ENCODE peak calls at places on chromosomes 12 and 14, in ten cellular contexts. M is mucosa of descending colon; U is IMR-90; L is CD8-positive, alpha-beta T cell; A is PC-3; R is fibroblast of the aortic adventitia; Y is heart left ventricle; T is esophagus squamous epithelium; K is cardiac muscle cell; N is left ventricle myocardium inferior. I is an unnamed sample.

GRCh38 chr14:65003394-65003793 is 16.7 kb downstream of the FNTB start:
- DNase-seq in N (no peak), A (no peak), T (no peak), K (no peak), M (no peak), L (no peak), R (peak; percentile 4), Y (no peak), U (no peak), I (no peak)

GRCh38 chr14:73462078-73462715 is 3.9 kb upstream of the NUMB start:
- DNase-seq in R (peak; percentile 87), A (no peak), M (peak; percentile 84), N (peak; percentile 50), U (peak; percentile 43), Y (peak; percentile 73), K (peak; percentile 68), T (no peak), L (no peak), I (no peak)

GRCh38 chr12:78797201-78797931 is 67.2 kb upstream of the SYT1 start:
- DNase-seq in Y (no peak), K (no peak), U (peak; percentile 78), N (no peak), M (no peak), R (peak; percentile 48), A (peak; percentile 72), T (no peak), L (no peak), I (no peak)

GRCh38 chr14:45649051-45649450 is 396.0 kb upstream of the MIS18BP1 start:
- DNase-seq in A (peak; percentile 52), N (no peak), T (no peak), K (no peak), Y (no peak), M (no peak), L (no peak), U (no peak), R (no peak), I (no peak)

GRCh38 chr12:67710582-67710981 is 62.0 kb downstream of the DYRK2 start:
- DNase-seq in R (no peak), N (no peak), U (peak; percentile 62), T (no peak), A (peak; percentile 83), M (peak; percentile 58), K (no peak), Y (no peak), L (no peak), I (no peak)

GRCh38 chr12:92384571-92384970 is 238.9 kb upstream of the BTG1 start:
- DNase-seq in A (no peak), R (no peak), K (no peak), L (no peak), M (no peak), Y (no peak), U (no peak), T (no peak), N (no peak), I (no peak)

GRCh38 chr14:105838107-105838506 is 311.7 kb downstream of the TMEM121 start:
- DNase-seq in L (no peak), U (no peak), Y (no peak), K (no peak), N (no peak), M (no peak), R (no peak), A (no peak), T (no peak), I (no peak)

GRCh38 chr12:39103552-39104165 is 198.3 kb upstream of the CPNE8 start:
- DNase-seq in M (no peak), K (peak; percentile 82), A (peak; percentile 90), Y (no peak), U (no peak), N (no peak), L (no peak), T (no peak), R (peak; percentile 76), I (no peak)

GRCh38 chr12:19002192-19002591 is 127.3 kb upstream of the PLEKHA5 start:
- DNase-seq in U (no peak), M (no peak), K (no peak), N (no peak), R (peak; percentile 64), L (no peak), T (no peak), A (no peak), Y (no peak), I (no peak)

GRCh38 chr14:99035712-99036593 is 236.0 kb downstream of the BCL11B start:
- DNase-seq in M (peak; percentile 81), L (no peak), K (peak; percentile 73), R (peak; percentile 75), N (peak; percentile 81), A (peak; percentile 53), T (peak; percentile 25), U (peak; percentile 43), Y (peak; percentile 89), I (peak; percentile 84)

GRCh38 chr12:223751-224240 is 9.8 kb upstream of the SLC6A12 start:
- DNase-seq in U (no peak), R (no peak), A (no peak), K (no peak), M (no peak), L (no peak), Y (no peak), T (no peak), N (no peak), I (no peak)

GRCh38 chr14:44316647-44317432 is 190.2 kb downstream of the FSCB start:
- DNase-seq in K (no peak), U (peak; percentile 93), Y (no peak), M (peak; percentile 31), T (no peak), L (no peak), N (no peak), A (peak; percentile 98), R (peak; percentile 93), I (no peak)

GRCh38 chr12:52216107-52216506 is 16.9 kb upstream of the KRT7 start:
- DNase-seq in L (no peak), U (peak; percentile 28), A (peak; percentile 3), Y (no peak), N (no peak), K (peak; percentile 67), R (no peak), T (no peak), M (no peak), I (no peak)

GRCh38 chr12:14393736-14394135 is 28.3 kb downstream of the ATF7IP start:
- DNase-seq in K (no peak), R (peak; percentile 50), M (no peak), U (peak; percentile 39), Y (no peak), A (no peak), N (no peak), T (no peak), L (no peak), I (no peak)
- H3K4me3 ChIP-seq in K (no peak overlapping the region), R (no peak overlapping the region), M (no peak overlapping the region), U (no peak overlapping the region), Y (no peak overlapping the region), A (no peak overlapping the region), N (peak overlapping the region; percentile 51), T (no peak overlapping the region), L (no peak overlapping the region), I (no peak overlapping the region)

DNA sequence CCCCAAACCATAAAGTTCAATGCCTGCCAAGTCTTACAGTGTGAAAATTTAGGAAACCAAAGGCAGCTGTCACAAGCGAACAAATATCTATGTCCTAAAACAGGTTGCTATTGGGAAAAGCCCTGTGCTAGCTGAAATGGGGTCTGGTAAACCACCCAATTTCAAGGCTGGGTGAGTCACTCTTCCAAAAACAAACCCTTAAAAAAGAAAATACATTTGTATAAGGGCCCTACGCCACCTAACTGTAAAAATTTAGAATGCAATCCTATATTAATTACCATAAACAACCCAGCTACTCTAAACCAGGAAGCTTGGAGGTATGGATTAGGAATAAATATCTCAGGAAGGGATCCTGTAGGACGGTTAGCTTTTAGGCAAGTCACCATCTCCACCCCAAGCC is 32.1 kb downstream of the PRMT8 start:
- DNase-seq in T (no peak), K (no peak), Y (no peak), M (no peak), R (no peak), L (no peak), N (no peak), A (peak; percentile 52), U (no peak), I (no peak)
- TF ChIP-seq CTCF in T (peak; percentile 13), K (no peak), Y (no peak), M (no peak), R (no peak), L (no peak), N (no peak), A (peak; percentile 56), U (peak; percentile 8), I (no peak)

GRCh38 chr12:89382366-89382765 is 30.1 kb upstream of the DUSP6 start:
- DNase-seq in N (no peak), U (no peak), Y (no peak), A (no peak), L (no peak), K (no peak), M (no peak), T (no peak), R (no peak), I (no peak)

GRCh38 chr12:89385965-89386537 is 33.8 kb upstream of the DUSP6 start:
- DNase-seq in N (no peak), T (no peak), L (no peak), Y (no peak), U (no peak), R (no peak), M (no peak), K (no peak), A (no peak), I (no peak)

GRCh38 chr12:89383235-89384049 is 31.1 kb upstream of the DUSP6 start:
- DNase-seq in T (no peak), M (no peak), L (no peak), U (peak; percentile 47), K (no peak), R (peak; percentile 55), A (no peak), N (no peak), Y (no peak), I (no peak)

GRCh38 chr12:89384750-89385273 is 32.5 kb upstream of the DUSP6 start:
- DNase-seq in T (no peak), U (no peak), N (no peak), L (no peak), M (no peak), R (no peak), Y (no peak), K (no peak), A (peak; percentile 15), I (no peak)

DNA sequence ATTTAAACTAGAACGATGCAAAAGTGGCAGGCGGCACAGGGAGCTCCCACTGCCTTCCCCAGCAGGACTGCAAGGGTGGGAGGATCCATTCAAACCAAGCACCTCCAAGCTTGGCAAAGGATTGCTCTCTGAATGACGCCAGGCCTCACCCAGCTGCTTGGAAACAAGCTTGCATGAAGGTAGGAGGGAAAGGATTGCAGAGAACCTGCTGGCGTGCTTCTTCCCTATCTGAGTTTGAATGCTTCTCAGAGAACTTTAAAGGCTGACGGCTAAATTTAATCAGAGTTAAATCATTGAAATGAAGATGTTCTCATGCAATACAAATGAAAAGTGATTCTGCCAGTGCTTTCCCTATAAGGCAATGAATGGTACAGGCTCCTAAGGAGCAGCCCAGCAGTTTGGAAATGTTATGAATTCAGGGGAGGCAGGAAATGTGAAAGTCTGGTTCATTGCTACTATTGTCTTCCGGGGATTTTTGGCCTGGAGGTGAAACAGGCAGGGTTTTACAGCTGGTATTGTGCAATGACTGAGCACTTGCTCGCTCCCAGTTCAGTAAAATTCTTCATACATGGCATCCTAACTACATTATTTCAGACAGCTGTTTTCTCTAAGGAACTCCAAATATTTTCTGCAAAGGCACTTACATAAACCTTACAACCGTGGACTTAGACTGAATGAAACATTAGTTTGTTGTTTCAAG is 31.9 kb upstream of the DUSP6 start:
- DNase-seq in L (no peak), R (peak; percentile 98), Y (peak; percentile 73), U (peak; percentile 92), N (peak; percentile 40), A (peak; percentile 75), M (no peak), K (peak; percentile 36), T (no peak), I (peak; percentile 81)
- H3K4me3 ChIP-seq in L (no peak overlapping the region), R (no peak overlapping the region), Y (no peak overlapping the region), U (no peak overlapping the region), N (peak overlapping the region; percentile 22), A (peak overlapping the region; percentile 21), M (no peak overlapping the region), K (no peak overlapping the region), T (no peak overlapping the region), I (no peak overlapping the region)

GRCh38 chr14:22112004-22112403 is 438.4 kb upstream of the OR4E1 start:
- DNase-seq in R (no peak), K (peak; percentile 32), N (no peak), Y (no peak), U (no peak), M (no peak), A (peak; percentile 33), L (peak; percentile 52), T (no peak), I (no peak)
- TF ChIP-seq CTCF in R (peak; percentile 34), K (peak; percentile 47), N (peak; percentile 47), Y (peak; percentile 13), U (peak; percentile 62), M (peak; percentile 19), A (peak; percentile 70), L (peak; percentile 34), T (peak; percentile 30), I (peak; percentile 19)